ENCODE peak calls at places on chromosomes 4 and X, in ten cellular contexts. Q is glutamatergic neuron; J is A549; V is mesothelial cell of epicardium; P is esophagus squamous epithelium; U is A673; O is mucosa of descending colon; X is HepG2; R is upper lobe of left lung; H is CD8-positive, alpha-beta T cell. E is an unnamed sample.

GRCh38 chrX:40326186-40326965 is 228.6 kb upstream of the BCOR start:
- DNase-seq in R (no peak), O (no peak), X (no peak), P (no peak), J (no peak), U (no peak), V (no peak), H (no peak), Q (no peak), E (no peak)

GRCh38 chr4:139453041-139453370 is 915 bp upstream of the RAB33B start:
- DNase-seq in Q (no peak), O (peak; percentile 79), R (peak; percentile 67), U (no peak), X (peak; percentile 88), J (peak; percentile 70), P (no peak), H (no peak), V (no peak), E (no peak)

GRCh38 chrX:101417981-101418841 is 10.2 kb downstream of the HNRNPH2 start:
- DNase-seq in Q (peak; percentile 77), U (peak; percentile 43), P (no peak), O (peak; percentile 65), H (peak; percentile 9), J (no peak), X (no peak), V (peak; percentile 63), R (peak; percentile 62), E (peak; percentile 53)

GRCh38 chrX:148878371-148878770 is 378.0 kb downstream of the AFF2 start:
- DNase-seq in R (no peak), O (no peak), P (no peak), H (no peak), U (no peak), X (no peak), V (no peak), J (no peak), Q (no peak), E (no peak)

GRCh38 chrX:47179221-47179927 is 14.3 kb upstream of the UBA1 start:
- DNase-seq in J (no peak), P (no peak), H (no peak), O (no peak), R (no peak), V (no peak), X (no peak), Q (no peak), U (no peak), E (peak; percentile 83)

GRCh38 chr4:62601737-62602136 is 1401.6 kb downstream of the ADGRL3 start:
- DNase-seq in J (no peak), R (no peak), O (no peak), X (no peak), P (no peak), H (no peak), U (no peak), V (no peak), Q (no peak), E (no peak)

GRCh38 chr4:148016063-148016637 is 284.3 kb downstream of the ARHGAP10 start:
- DNase-seq in U (no peak), R (no peak), H (no peak), Q (no peak), P (no peak), O (no peak), V (no peak), J (no peak), X (no peak), E (no peak)

GRCh38 chr4:62482355-62482754 is 1282.2 kb downstream of the ADGRL3 start:
- DNase-seq in O (no peak), U (no peak), P (no peak), R (no peak), H (no peak), V (no peak), X (no peak), Q (no peak), J (no peak), E (no peak)

GRCh38 chrX:46698691-46699090 is 60.2 kb downstream of the SLC9A7 start:
- DNase-seq in X (no peak), P (no peak), U (no peak), R (no peak), J (no peak), H (no peak), Q (no peak), V (no peak), O (no peak), E (no peak)

GRCh38 chr4:124633285-124633941 is 79.1 kb downstream of the ANKRD50 start:
- DNase-seq in H (no peak), O (no peak), R (no peak), V (no peak), U (no peak), X (no peak), J (no peak), P (no peak), Q (no peak), E (no peak)

GRCh38 chrX:74450803-74451449 is 29.6 kb downstream of the SLC16A2 start:
- DNase-seq in O (no peak), Q (no peak), R (no peak), P (no peak), H (no peak), J (peak; percentile 29), V (no peak), X (no peak), U (peak; percentile 29), E (no peak)

GRCh38 chr4:3401436-3402171 is 40.2 kb upstream of the HGFAC start:
- DNase-seq in P (no peak), Q (no peak), J (no peak), H (no peak), V (no peak), X (no peak), U (no peak), R (no peak), O (no peak), E (no peak)

GRCh38 chr4:3396611-3397010 is 45.2 kb upstream of the HGFAC start:
- DNase-seq in O (no peak), J (no peak), X (no peak), P (no peak), R (no peak), H (no peak), U (no peak), V (no peak), Q (no peak), E (no peak)

GRCh38 chr4:3397128-3397527 is 44.6 kb upstream of the HGFAC start:
- DNase-seq in Q (no peak), V (no peak), U (no peak), H (no peak), R (no peak), J (no peak), X (no peak), P (no peak), O (no peak), E (no peak)

GRCh38 chr4:3402409-3403103 is 39.2 kb upstream of the HGFAC start:
- DNase-seq in O (no peak), U (no peak), Q (no peak), V (no peak), R (no peak), J (no peak), X (no peak), H (no peak), P (no peak), E (no peak)

GRCh38 chr4:3399277-3400194 is 42.2 kb upstream of the HGFAC start:
- DNase-seq in V (no peak), R (no peak), P (no peak), J (no peak), U (no peak), O (no peak), H (no peak), Q (no peak), X (peak; percentile 36), E (no peak)
- TF ChIP-seq CTCF in V (no peak), R (no peak), P (no peak), J (no peak), U (no peak), O (no peak), H (no peak), Q (no peak), X (peak; percentile 29), E (no peak)

GRCh38 chrX:96703816-96704215 is 19.2 kb downstream of the DIAPH2 start:
- DNase-seq in V (no peak), J (no peak), O (no peak), P (no peak), R (no peak), H (no peak), U (no peak), Q (no peak), X (no peak), E (no peak)

GRCh38 chrX:96710031-96710430 is 25.4 kb downstream of the DIAPH2 start:
- DNase-seq in X (no peak), V (no peak), J (no peak), O (no peak), U (no peak), H (no peak), R (no peak), Q (no peak), P (no peak), E (no peak)

GRCh38 chrX:96704661-96705060 is 20.0 kb downstream of the DIAPH2 start:
- DNase-seq in H (no peak), J (no peak), Q (no peak), P (no peak), O (no peak), X (no peak), V (no peak), R (no peak), U (no peak), E (no peak)

GRCh38 chrX:96705905-96706304 is 21.3 kb downstream of the DIAPH2 start:
- DNase-seq in R (no peak), Q (no peak), X (no peak), U (no peak), P (no peak), O (no peak), J (no peak), H (no peak), V (no peak), E (no peak)

DNA sequence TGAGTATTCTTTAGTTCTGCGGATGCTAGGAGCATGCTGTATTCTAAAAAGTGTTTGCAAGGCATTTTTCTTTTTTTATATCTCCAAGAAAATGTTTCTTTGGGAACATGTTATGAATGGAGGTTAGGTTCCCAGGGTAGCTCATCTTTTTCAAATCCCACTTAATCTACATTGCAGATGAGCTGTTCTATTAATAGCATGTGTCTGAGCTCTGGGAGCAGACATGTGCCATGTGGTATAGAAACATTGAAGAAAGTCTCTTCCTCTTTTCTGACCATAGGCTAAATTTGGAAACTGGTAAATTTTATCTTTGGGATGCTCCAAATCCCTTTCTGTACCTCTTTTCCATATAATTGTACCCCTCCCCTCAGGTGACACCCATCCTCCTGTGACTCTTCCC is 23.2 kb downstream of the DIAPH2 start:
- DNase-seq in R (no peak), H (no peak), P (no peak), J (no peak), V (no peak), O (no peak), U (peak; percentile 7), Q (no peak), X (no peak), E (no peak)
- TF ChIP-seq CTCF in R (no peak), H (no peak), P (no peak), J (no peak), V (no peak), O (no peak), U (no peak), Q (no peak), X (no peak), E (no peak)

GRCh38 chrX:41373989-41374606 is 40.1 kb downstream of the DDX3X start:
- DNase-seq in H (no peak), U (no peak), X (no peak), O (no peak), R (no peak), V (no peak), Q (no peak), J (no peak), P (no peak), E (no peak)
- TF ChIP-seq CTCF in H (no peak), U (no peak), X (no peak), O (no peak), R (no peak), V (no peak), Q (no peak), J (no peak), P (no peak), E (no peak)

GRCh38 chr4:184825394-184826314 is at the start of gene ACSL1:
- DNase-seq in O (peak; percentile 78), H (peak; percentile 68), U (peak; percentile 73), J (peak; percentile 41), V (peak; percentile 76), Q (peak; percentile 86), X (peak; percentile 39), R (peak; percentile 89), P (peak; percentile 8), E (peak; percentile 70)
- TF ChIP-seq CTCF in O (no peak), H (no peak), U (no peak), J (no peak), V (no peak), Q (no peak), X (no peak), R (peak; percentile 11), P (no peak), E (no peak)